ENCODE peak calls at places on chromosome 3, in ten cellular contexts. One of them, this sample, is unnamed.
A peak's percentile ranks its signal among the peaks of the same experiment; 100 is the strongest.

GRCh38 chr3:79018671-79019136 is 749.1 kb downstream of the ROBO1 start:
- DNase-seq in H1: peak; percentile 76
- DNase-seq in activated T-helper 1 cell treated with anti-CD3 and anti-CD28 coated beads, Interleukin-2, amount 50 U/mL, for 16 hours: no peak
- DNase-seq in progenitor cell of endocrine pancreas: peak; percentile 39
- DNase-seq in GM23248: peak; percentile 91
- DNase-seq in NCI-H345: peak; percentile 55
- DNase-seq in cardiac fibroblast: peak; percentile 70
- DNase-seq in coronary artery: peak; percentile 81
- DNase-seq in AML-193: no peak
- DNase-seq in NCI-H1092 treated with DMSO at 0.1 percent for 48 hours: peak; percentile 43
- DNase-seq in this sample: no peak

GRCh38 chr3:103510760-103511159 is 1075.9 kb downstream of the ZPLD1 start:
- DNase-seq in H1: no peak
- DNase-seq in activated T-helper 1 cell treated with anti-CD3 and anti-CD28 coated beads, Interleukin-2, amount 50 U/mL, for 16 hours: no peak
- DNase-seq in progenitor cell of endocrine pancreas: no peak
- DNase-seq in GM23248: no peak
- DNase-seq in NCI-H345: no peak
- DNase-seq in cardiac fibroblast: no peak
- DNase-seq in coronary artery: no peak
- DNase-seq in AML-193: no peak
- DNase-seq in NCI-H1092 treated with DMSO at 0.1 percent for 48 hours: no peak
- DNase-seq in this sample: no peak

GRCh38 chr3:127786358-127787070 is 35.8 kb downstream of the MGLL start:
- DNase-seq in H1: no peak
- DNase-seq in activated T-helper 1 cell treated with anti-CD3 and anti-CD28 coated beads, Interleukin-2, amount 50 U/mL, for 16 hours: no peak
- DNase-seq in progenitor cell of endocrine pancreas: no peak
- DNase-seq in GM23248: peak; percentile 48
- DNase-seq in NCI-H345: peak; percentile 86
- DNase-seq in cardiac fibroblast: peak; percentile 16
- DNase-seq in coronary artery: no peak
- DNase-seq in AML-193: no peak
- DNase-seq in NCI-H1092 treated with DMSO at 0.1 percent for 48 hours: peak; percentile 98
- DNase-seq in this sample: peak; percentile 73

GRCh38 chr3:152557302-152557999 is 277.5 kb upstream of the P2RY1 start:
- DNase-seq in H1: no peak
- DNase-seq in activated T-helper 1 cell treated with anti-CD3 and anti-CD28 coated beads, Interleukin-2, amount 50 U/mL, for 16 hours: no peak
- DNase-seq in progenitor cell of endocrine pancreas: no peak
- DNase-seq in GM23248: no peak
- DNase-seq in NCI-H345: no peak
- DNase-seq in cardiac fibroblast: peak; percentile 17
- DNase-seq in coronary artery: no peak
- DNase-seq in AML-193: no peak
- DNase-seq in NCI-H1092 treated with DMSO at 0.1 percent for 48 hours: no peak
- DNase-seq in this sample: no peak

GRCh38 chr3:28586325-28586724 is 237.7 kb upstream of the AZI2 start:
- DNase-seq in H1: no peak
- DNase-seq in activated T-helper 1 cell treated with anti-CD3 and anti-CD28 coated beads, Interleukin-2, amount 50 U/mL, for 16 hours: no peak
- DNase-seq in progenitor cell of endocrine pancreas: no peak
- DNase-seq in GM23248: peak; percentile 20
- DNase-seq in NCI-H345: no peak
- DNase-seq in cardiac fibroblast: no peak
- DNase-seq in coronary artery: no peak
- DNase-seq in AML-193: no peak
- DNase-seq in NCI-H1092 treated with DMSO at 0.1 percent for 48 hours: no peak
- DNase-seq in this sample: no peak

GRCh38 chr3:126064627-126065258 is 19.2 kb downstream of the SLC41A3 start:
- DNase-seq in H1: no peak
- DNase-seq in activated T-helper 1 cell treated with anti-CD3 and anti-CD28 coated beads, Interleukin-2, amount 50 U/mL, for 16 hours: no peak
- DNase-seq in progenitor cell of endocrine pancreas: no peak
- DNase-seq in GM23248: no peak
- DNase-seq in NCI-H345: no peak
- DNase-seq in cardiac fibroblast: no peak
- DNase-seq in coronary artery: no peak
- DNase-seq in AML-193: no peak
- DNase-seq in NCI-H1092 treated with DMSO at 0.1 percent for 48 hours: peak; percentile 44
- DNase-seq in this sample: no peak

GRCh38 chr3:183517656-183518055 is 37.9 kb downstream of the KLHL6 start:
- DNase-seq in H1: no peak
- DNase-seq in activated T-helper 1 cell treated with anti-CD3 and anti-CD28 coated beads, Interleukin-2, amount 50 U/mL, for 16 hours: no peak
- DNase-seq in progenitor cell of endocrine pancreas: no peak
- DNase-seq in GM23248: no peak
- DNase-seq in NCI-H345: no peak
- DNase-seq in cardiac fibroblast: no peak
- DNase-seq in coronary artery: no peak
- DNase-seq in AML-193: no peak
- DNase-seq in NCI-H1092 treated with DMSO at 0.1 percent for 48 hours: no peak
- DNase-seq in this sample: no peak

GRCh38 chr3:132443421-132443820 is 26.1 kb downstream of the DNAJC13 start:
- DNase-seq in H1: no peak
- DNase-seq in activated T-helper 1 cell treated with anti-CD3 and anti-CD28 coated beads, Interleukin-2, amount 50 U/mL, for 16 hours: no peak
- DNase-seq in progenitor cell of endocrine pancreas: no peak
- DNase-seq in GM23248: no peak
- DNase-seq in NCI-H345: no peak
- DNase-seq in cardiac fibroblast: no peak
- DNase-seq in coronary artery: no peak
- DNase-seq in AML-193: no peak
- DNase-seq in NCI-H1092 treated with DMSO at 0.1 percent for 48 hours: no peak
- DNase-seq in this sample: no peak

GRCh38 chr3:13279532-13279910 is 140.6 kb downstream of the NUP210 start:
- DNase-seq in H1: no peak
- DNase-seq in activated T-helper 1 cell treated with anti-CD3 and anti-CD28 coated beads, Interleukin-2, amount 50 U/mL, for 16 hours: no peak
- DNase-seq in progenitor cell of endocrine pancreas: no peak
- DNase-seq in GM23248: no peak
- DNase-seq in NCI-H345: no peak
- DNase-seq in cardiac fibroblast: no peak
- DNase-seq in coronary artery: no peak
- DNase-seq in AML-193: no peak
- DNase-seq in NCI-H1092 treated with DMSO at 0.1 percent for 48 hours: no peak
- DNase-seq in this sample: no peak

GRCh38 chr3:177519588-177519987 is 322.3 kb upstream of the TBL1XR1 start:
- DNase-seq in H1: no peak
- DNase-seq in activated T-helper 1 cell treated with anti-CD3 and anti-CD28 coated beads, Interleukin-2, amount 50 U/mL, for 16 hours: no peak
- DNase-seq in progenitor cell of endocrine pancreas: no peak
- DNase-seq in GM23248: no peak
- DNase-seq in NCI-H345: no peak
- DNase-seq in cardiac fibroblast: no peak
- DNase-seq in coronary artery: no peak
- DNase-seq in AML-193: no peak
- DNase-seq in NCI-H1092 treated with DMSO at 0.1 percent for 48 hours: no peak
- DNase-seq in this sample: no peak

GRCh38 chr3:130688015-130688414 is 58.6 kb downstream of the PIK3R4 start:
- DNase-seq in H1: no peak
- DNase-seq in activated T-helper 1 cell treated with anti-CD3 and anti-CD28 coated beads, Interleukin-2, amount 50 U/mL, for 16 hours: no peak
- DNase-seq in progenitor cell of endocrine pancreas: no peak
- DNase-seq in GM23248: no peak
- DNase-seq in NCI-H345: no peak
- DNase-seq in cardiac fibroblast: no peak
- DNase-seq in coronary artery: no peak
- DNase-seq in AML-193: no peak
- DNase-seq in NCI-H1092 treated with DMSO at 0.1 percent for 48 hours: no peak
- DNase-seq in this sample: no peak

GRCh38 chr3:139281512-139282196 is 62.2 kb upstream of the MRPS22 start:
- DNase-seq in H1: no peak
- DNase-seq in activated T-helper 1 cell treated with anti-CD3 and anti-CD28 coated beads, Interleukin-2, amount 50 U/mL, for 16 hours: no peak
- DNase-seq in progenitor cell of endocrine pancreas: no peak
- DNase-seq in GM23248: peak; percentile 91
- DNase-seq in NCI-H345: no peak
- DNase-seq in cardiac fibroblast: no peak
- DNase-seq in coronary artery: no peak
- DNase-seq in AML-193: no peak
- DNase-seq in NCI-H1092 treated with DMSO at 0.1 percent for 48 hours: no peak
- DNase-seq in this sample: no peak

GRCh38 chr3:317012-317411 is 120.4 kb downstream of the CHL1 start:
- DNase-seq in H1: no peak
- DNase-seq in activated T-helper 1 cell treated with anti-CD3 and anti-CD28 coated beads, Interleukin-2, amount 50 U/mL, for 16 hours: no peak
- DNase-seq in progenitor cell of endocrine pancreas: no peak
- DNase-seq in GM23248: no peak
- DNase-seq in NCI-H345: no peak
- DNase-seq in cardiac fibroblast: no peak
- DNase-seq in coronary artery: no peak
- DNase-seq in AML-193: no peak
- DNase-seq in NCI-H1092 treated with DMSO at 0.1 percent for 48 hours: no peak
- DNase-seq in this sample: no peak

GRCh38 chr3:136984837-136985236 is 27.1 kb downstream of the IL20RB start:
- DNase-seq in H1: no peak
- DNase-seq in activated T-helper 1 cell treated with anti-CD3 and anti-CD28 coated beads, Interleukin-2, amount 50 U/mL, for 16 hours: no peak
- DNase-seq in progenitor cell of endocrine pancreas: no peak
- DNase-seq in GM23248: peak; percentile 58
- DNase-seq in NCI-H345: no peak
- DNase-seq in cardiac fibroblast: peak; percentile 35
- DNase-seq in coronary artery: no peak
- DNase-seq in AML-193: no peak
- DNase-seq in NCI-H1092 treated with DMSO at 0.1 percent for 48 hours: no peak
- DNase-seq in this sample: no peak

GRCh38 chr3:196585044-196585757 is 16.7 kb downstream of the FBXO45 start:
- DNase-seq in H1: no peak
- DNase-seq in activated T-helper 1 cell treated with anti-CD3 and anti-CD28 coated beads, Interleukin-2, amount 50 U/mL, for 16 hours: no peak
- DNase-seq in progenitor cell of endocrine pancreas: no peak
- DNase-seq in GM23248: peak; percentile 21
- DNase-seq in NCI-H345: no peak
- DNase-seq in cardiac fibroblast: peak; percentile 31
- DNase-seq in coronary artery: no peak
- DNase-seq in AML-193: no peak
- DNase-seq in NCI-H1092 treated with DMSO at 0.1 percent for 48 hours: no peak
- DNase-seq in this sample: no peak

GRCh38 chr3:68089572-68089991 is 435.2 kb upstream of the SUCLG2 start:
- DNase-seq in H1: no peak
- DNase-seq in activated T-helper 1 cell treated with anti-CD3 and anti-CD28 coated beads, Interleukin-2, amount 50 U/mL, for 16 hours: no peak
- DNase-seq in progenitor cell of endocrine pancreas: no peak
- DNase-seq in GM23248: no peak
- DNase-seq in NCI-H345: no peak
- DNase-seq in cardiac fibroblast: no peak
- DNase-seq in coronary artery: no peak
- DNase-seq in AML-193: no peak
- DNase-seq in NCI-H1092 treated with DMSO at 0.1 percent for 48 hours: no peak
- DNase-seq in this sample: no peak

GRCh38 chr3:167559922-167560321 is 86.1 kb upstream of the SERPINI2 start:
- DNase-seq in H1: no peak
- DNase-seq in activated T-helper 1 cell treated with anti-CD3 and anti-CD28 coated beads, Interleukin-2, amount 50 U/mL, for 16 hours: no peak
- DNase-seq in progenitor cell of endocrine pancreas: no peak
- DNase-seq in GM23248: no peak
- DNase-seq in NCI-H345: no peak
- DNase-seq in cardiac fibroblast: no peak
- DNase-seq in coronary artery: no peak
- DNase-seq in AML-193: no peak
- DNase-seq in NCI-H1092 treated with DMSO at 0.1 percent for 48 hours: no peak
- DNase-seq in this sample: no peak

GRCh38 chr3:53602866-53603265 is 108.5 kb downstream of the CACNA1D start:
- DNase-seq in H1: no peak
- DNase-seq in activated T-helper 1 cell treated with anti-CD3 and anti-CD28 coated beads, Interleukin-2, amount 50 U/mL, for 16 hours: no peak
- DNase-seq in progenitor cell of endocrine pancreas: no peak
- DNase-seq in GM23248: no peak
- DNase-seq in NCI-H345: no peak
- DNase-seq in cardiac fibroblast: no peak
- DNase-seq in coronary artery: peak; percentile 43
- DNase-seq in AML-193: no peak
- DNase-seq in NCI-H1092 treated with DMSO at 0.1 percent for 48 hours: no peak
- DNase-seq in this sample: no peak

GRCh38 chr3:41364736-41365135 is 165.4 kb downstream of the CTNNB1 start:
- DNase-seq in H1: no peak
- DNase-seq in activated T-helper 1 cell treated with anti-CD3 and anti-CD28 coated beads, Interleukin-2, amount 50 U/mL, for 16 hours: no peak
- DNase-seq in progenitor cell of endocrine pancreas: no peak
- DNase-seq in GM23248: peak; percentile 25
- DNase-seq in NCI-H345: no peak
- DNase-seq in cardiac fibroblast: no peak
- DNase-seq in coronary artery: no peak
- DNase-seq in AML-193: no peak
- DNase-seq in NCI-H1092 treated with DMSO at 0.1 percent for 48 hours: no peak
- DNase-seq in this sample: no peak

GRCh38 chr3:51684971-51685751 is 14.1 kb downstream of the TEX264 start:
- DNase-seq in H1: no peak
- DNase-seq in activated T-helper 1 cell treated with anti-CD3 and anti-CD28 coated beads, Interleukin-2, amount 50 U/mL, for 16 hours: no peak
- DNase-seq in progenitor cell of endocrine pancreas: no peak
- DNase-seq in GM23248: no peak
- DNase-seq in NCI-H345: no peak
- DNase-seq in cardiac fibroblast: no peak
- DNase-seq in coronary artery: no peak
- DNase-seq in AML-193: peak; percentile 9
- DNase-seq in NCI-H1092 treated with DMSO at 0.1 percent for 48 hours: no peak
- DNase-seq in this sample: no peak

GRCh38 chr3:139227165-139227564 is 116.7 kb upstream of the MRPS22 start:
- DNase-seq in H1: no peak
- DNase-seq in activated T-helper 1 cell treated with anti-CD3 and anti-CD28 coated beads, Interleukin-2, amount 50 U/mL, for 16 hours: no peak
- DNase-seq in progenitor cell of endocrine pancreas: no peak
- DNase-seq in GM23248: no peak
- DNase-seq in NCI-H345: no peak
- DNase-seq in cardiac fibroblast: no peak
- DNase-seq in coronary artery: no peak
- DNase-seq in AML-193: no peak
- DNase-seq in NCI-H1092 treated with DMSO at 0.1 percent for 48 hours: no peak
- DNase-seq in this sample: peak; percentile 89

GRCh38 chr3:33911525-33912322 is 113.3 kb downstream of the PDCD6IP start:
- DNase-seq in H1: no peak
- DNase-seq in activated T-helper 1 cell treated with anti-CD3 and anti-CD28 coated beads, Interleukin-2, amount 50 U/mL, for 16 hours: no peak
- DNase-seq in progenitor cell of endocrine pancreas: no peak
- DNase-seq in GM23248: peak; percentile 60
- DNase-seq in NCI-H345: no peak
- DNase-seq in cardiac fibroblast: peak; percentile 69
- DNase-seq in coronary artery: no peak
- DNase-seq in AML-193: peak; percentile 24
- DNase-seq in NCI-H1092 treated with DMSO at 0.1 percent for 48 hours: no peak
- DNase-seq in this sample: no peak

GRCh38 chr3:34106879-34107278 is 308.4 kb downstream of the PDCD6IP start:
- DNase-seq in H1: peak; percentile 73
- DNase-seq in activated T-helper 1 cell treated with anti-CD3 and anti-CD28 coated beads, Interleukin-2, amount 50 U/mL, for 16 hours: no peak
- DNase-seq in progenitor cell of endocrine pancreas: peak; percentile 44
- DNase-seq in GM23248: peak; percentile 4
- DNase-seq in NCI-H345: peak; percentile 36
- DNase-seq in cardiac fibroblast: peak; percentile 63
- DNase-seq in coronary artery: no peak
- DNase-seq in AML-193: peak; percentile 22
- DNase-seq in NCI-H1092 treated with DMSO at 0.1 percent for 48 hours: peak; percentile 20
- DNase-seq in this sample: no peak

GRCh38 chr3:172595648-172596393 is 72.6 kb upstream of the TNFSF10 start:
- DNase-seq in H1: no peak
- DNase-seq in activated T-helper 1 cell treated with anti-CD3 and anti-CD28 coated beads, Interleukin-2, amount 50 U/mL, for 16 hours: no peak
- DNase-seq in progenitor cell of endocrine pancreas: no peak
- DNase-seq in GM23248: peak; percentile 86
- DNase-seq in NCI-H345: no peak
- DNase-seq in cardiac fibroblast: peak; percentile 70
- DNase-seq in coronary artery: no peak
- DNase-seq in AML-193: peak; percentile 88
- DNase-seq in NCI-H1092 treated with DMSO at 0.1 percent for 48 hours: peak; percentile 23
- DNase-seq in this sample: no peak

GRCh38 chr3:169764164-169764452 is 752 bp downstream of the TERC start:
- DNase-seq in H1: no peak
- DNase-seq in activated T-helper 1 cell treated with anti-CD3 and anti-CD28 coated beads, Interleukin-2, amount 50 U/mL, for 16 hours: no peak
- DNase-seq in progenitor cell of endocrine pancreas: no peak
- DNase-seq in GM23248: peak; percentile 76
- DNase-seq in NCI-H345: no peak
- DNase-seq in cardiac fibroblast: peak; percentile 65
- DNase-seq in coronary artery: no peak
- DNase-seq in AML-193: peak; percentile 94
- DNase-seq in NCI-H1092 treated with DMSO at 0.1 percent for 48 hours: no peak
- DNase-seq in this sample: no peak

GRCh38 chr3:40086890-40087884 is 222.3 kb upstream of the EIF1B start:
- DNase-seq in H1: no peak
- DNase-seq in activated T-helper 1 cell treated with anti-CD3 and anti-CD28 coated beads, Interleukin-2, amount 50 U/mL, for 16 hours: no peak
- DNase-seq in progenitor cell of endocrine pancreas: no peak
- DNase-seq in GM23248: peak; percentile 70
- DNase-seq in NCI-H345: peak; percentile 78
- DNase-seq in cardiac fibroblast: no peak
- DNase-seq in coronary artery: no peak
- DNase-seq in AML-193: peak; percentile 5
- DNase-seq in NCI-H1092 treated with DMSO at 0.1 percent for 48 hours: peak; percentile 24
- DNase-seq in this sample: no peak

GRCh38 chr3:25542571-25543039 is 114.5 kb downstream of the RARB start:
- DNase-seq in H1: no peak
- DNase-seq in activated T-helper 1 cell treated with anti-CD3 and anti-CD28 coated beads, Interleukin-2, amount 50 U/mL, for 16 hours: no peak
- DNase-seq in progenitor cell of endocrine pancreas: no peak
- DNase-seq in GM23248: no peak
- DNase-seq in NCI-H345: no peak
- DNase-seq in cardiac fibroblast: peak; percentile 56
- DNase-seq in coronary artery: no peak
- DNase-seq in AML-193: no peak
- DNase-seq in NCI-H1092 treated with DMSO at 0.1 percent for 48 hours: no peak
- DNase-seq in this sample: no peak

GRCh38 chr3:160622263-160623045 is 54.5 kb upstream of the ARL14 start:
- DNase-seq in H1: no peak
- DNase-seq in activated T-helper 1 cell treated with anti-CD3 and anti-CD28 coated beads, Interleukin-2, amount 50 U/mL, for 16 hours: no peak
- DNase-seq in progenitor cell of endocrine pancreas: no peak
- DNase-seq in GM23248: peak; percentile 4
- DNase-seq in NCI-H345: no peak
- DNase-seq in cardiac fibroblast: peak; percentile 22
- DNase-seq in coronary artery: no peak
- DNase-seq in AML-193: no peak
- DNase-seq in NCI-H1092 treated with DMSO at 0.1 percent for 48 hours: no peak
- DNase-seq in this sample: peak; percentile 58